ENCODE peak calls at places on chromosome 5, in four cellular contexts. V is omental fat pad, I is brain microvascular endothelial cell, R is B cell. H is an unnamed sample.

GRCh38 chr5:5613261-5613990 is 190.9 kb downstream of the ICE1 start:
- DNase-seq in R (peak), I (no peak), V (no peak), H (no peak)

GRCh38 chr5:38885208-38885607 is 39.4 kb downstream of the OSMR start:
- DNase-seq in I (no peak), V (no peak), R (no peak), H (no peak)

GRCh38 chr5:73867344-73868335 is 241.6 kb downstream of the ARHGEF28 start:
- DNase-seq in V (no peak), I (peak), R (no peak), H (no peak)

GRCh38 chr5:74205745-74206570 is 434.6 kb downstream of the ENC1 start:
- DNase-seq in V (no peak), I (no peak), R (no peak), H (no peak)

GRCh38 chr5:74206571-74207550 is 433.7 kb downstream of the ENC1 start:
- DNase-seq in V (peak), I (peak), R (no peak), H (no peak)

GRCh38 chr5:170552486-170553122 is 48.8 kb downstream of the KCNIP1 start:
- DNase-seq in V (no peak), R (no peak), I (peak), H (no peak)

GRCh38 chr5:32264954-32265572 is 47.7 kb downstream of the MTMR12 start:
- DNase-seq in V (no peak), R (no peak), I (no peak), H (no peak)

GRCh38 chr5:179267671-179268071 is 77.6 kb downstream of the ADAMTS2 start:
- DNase-seq in V (peak), R (no peak), I (no peak), H (no peak)

GRCh38 chr5:33409435-33410146 is 31.2 kb upstream of the TARS1 start:
- DNase-seq in V (no peak), R (no peak), I (no peak), H (no peak)

GRCh38 chr5:147055304-147055826 is 176.8 kb upstream of the PPP2R2B start:
- DNase-seq in V (no peak), R (no peak), I (no peak), H (no peak)

GRCh38 chr5:85049020-85049419 is 664.3 kb upstream of the EDIL3 start:
- DNase-seq in V (no peak), R (no peak), I (peak), H (no peak)

GRCh38 chr5:113380299-113381014 is 54.3 kb downstream of the TSSK1B start:
- DNase-seq in V (no peak), I (no peak), R (no peak), H (no peak)

GRCh38 chr5:82699737-82700136 is 377.5 kb downstream of the TMEM167A start:
- DNase-seq in R (no peak), V (no peak), I (no peak), H (no peak)

GRCh38 chr5:112794410-112794809 is 56.7 kb downstream of the APC start:
- DNase-seq in R (no peak), V (no peak), I (no peak), H (no peak)

GRCh38 chr5:139177809-139178581 is 20.2 kb downstream of the SIL1 start:
- DNase-seq in R (peak), I (no peak), V (no peak), H (peak)

GRCh38 chr5:157820593-157821252 is 38.2 kb downstream of the CLINT1 start:
- DNase-seq in V (no peak), I (peak), R (peak), H (peak)

GRCh38 chr5:163434410-163434866 is 3.0 kb upstream of the CCNG1 start:
- DNase-seq in R (no peak), I (peak), V (no peak), H (no peak)

GRCh38 chr5:61732376-61732775 is 400.3 kb downstream of the ZSWIM6 start:
- DNase-seq in I (no peak), R (no peak), V (no peak), H (no peak)

GRCh38 chr5:81315336-81315735 is 13.9 kb downstream of the ZCCHC9 start:
- DNase-seq in I (peak), R (no peak), V (no peak), H (no peak)

GRCh38 chr5:75640395-75640794 is 29.1 kb downstream of the ANKDD1B start:
- DNase-seq in V (no peak), I (peak), R (no peak), H (no peak)

GRCh38 chr5:101977729-101978345 is 318.2 kb downstream of the SLCO4C1 start:
- DNase-seq in V (no peak), I (peak), R (peak), H (peak)

GRCh38 chr5:18797241-18797640 is 1163.0 kb downstream of the TAF11L14 start:
- DNase-seq in V (no peak), I (no peak), R (no peak), H (no peak)

GRCh38 chr5:109316631-109317030 is 93.1 kb downstream of the PJA2 start:
- DNase-seq in I (peak), V (no peak), R (no peak), H (no peak)

GRCh38 chr5:170501931-170502330 is 1.9 kb upstream of the KCNIP1 start:
- DNase-seq in R (no peak), V (no peak), I (no peak), H (no peak)

GRCh38 chr5:104755806-104756205 is 1193.2 kb upstream of the NUDT12 start:
- DNase-seq in I (no peak), V (no peak), R (no peak), H (no peak)

GRCh38 chr5:137561572-137561971 is 62.4 kb upstream of the SPOCK1 start:
- DNase-seq in R (no peak), I (no peak), V (no peak), H (no peak)

GRCh38 chr5:145936401-145937131 is at the start of gene SH3RF2:
- DNase-seq in I (peak), R (no peak), V (peak), H (peak)

GRCh38 chr5:102888483-102888882 is 133.4 kb downstream of the PAM start:
- DNase-seq in I (no peak), R (no peak), V (no peak), H (no peak)

GRCh38 chr5:175749591-175749990 is 91.7 kb downstream of the HRH2 start:
- DNase-seq in I (no peak), R (no peak), V (no peak), H (no peak)

GRCh38 chr5:24110019-24110615 is 534.7 kb downstream of the CDH10 start:
- DNase-seq in I (no peak), V (no peak), R (no peak), H (peak)

GRCh38 chr5:92758552-92758951 is 822.5 kb downstream of the NR2F1-AS1 start:
- DNase-seq in I (peak), R (no peak), V (no peak), H (no peak)

GRCh38 chr5:101590384-101590783 is 687.3 kb upstream of the ST8SIA4 start:
- DNase-seq in I (no peak), V (no peak), R (no peak), H (no peak)

GRCh38 chr5:176436641-176437040 is 11.5 kb upstream of the FAF2 start:
- DNase-seq in R (no peak), I (no peak), V (no peak), H (no peak)

GRCh38 chr5:106269252-106269843 is 1401.4 kb downstream of the EFNA5 start:
- DNase-seq in V (no peak), R (no peak), I (peak), H (no peak)
- TF ChIP-seq CTCF in V (no peak), R (no peak), I (peak), H (peak)

DNA sequence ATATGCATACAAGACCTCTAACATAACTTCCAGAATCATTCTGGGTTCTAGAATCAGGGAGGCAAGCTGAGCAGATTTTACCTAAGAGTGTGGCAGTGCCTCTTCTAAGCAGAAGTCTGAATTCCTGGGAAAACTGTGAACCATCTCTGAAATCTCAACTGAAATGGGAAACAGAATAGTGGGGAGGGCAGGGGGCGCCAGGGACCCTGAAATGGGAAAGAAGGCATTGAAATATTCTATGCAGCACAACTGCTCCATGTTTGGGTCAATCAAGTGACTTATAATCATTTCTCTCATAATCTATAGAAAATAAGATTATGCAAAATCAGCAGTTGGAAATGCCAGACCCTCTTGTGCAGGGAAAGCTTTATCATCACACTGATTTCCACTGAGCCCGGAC is 156.1 kb downstream of the EBF1 start:
- DNase-seq in R (no peak), I (no peak), V (no peak), H (no peak)
- TF ChIP-seq CTCF in R (no peak), I (peak), V (no peak), H (no peak)

GRCh38 chr5:53114988-53115387 is 5.4 kb upstream of the MOCS2 start:
- DNase-seq in V (no peak), I (no peak), R (no peak), H (no peak)
- TF ChIP-seq CTCF in V (no peak), I (peak), R (no peak), H (no peak)

GRCh38 chr5:133968057-133968993 is at the start of gene C5orf15:
- DNase-seq in V (peak), I (peak), R (peak), H (peak)
- TF ChIP-seq CTCF in V (no peak), I (peak), R (no peak), H (no peak)

DNA sequence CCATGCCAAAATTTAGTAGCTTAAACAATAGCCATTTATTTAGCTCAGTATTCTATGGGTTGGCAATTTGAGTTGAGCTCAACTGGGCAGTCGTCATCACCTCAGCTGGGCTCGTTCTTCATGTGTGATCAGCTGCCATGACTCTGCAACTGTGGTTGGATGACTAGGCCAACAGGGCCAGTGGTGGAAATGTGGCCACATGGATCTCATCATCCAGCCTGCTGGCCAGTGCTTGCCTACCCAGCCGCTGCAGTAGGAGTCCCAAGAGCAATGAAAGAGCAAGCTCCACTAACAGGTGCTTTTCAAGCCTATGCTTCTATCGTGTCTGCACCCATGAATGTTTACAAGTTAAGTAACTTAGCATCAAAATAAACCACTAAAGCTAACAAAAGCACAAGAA is 158.0 kb downstream of the ATPSCKMT start:
- DNase-seq in V (no peak), I (no peak), R (no peak), H (no peak)
- TF ChIP-seq CTCF in V (no peak), I (no peak), R (no peak), H (no peak)

GRCh38 chr5:149828161-149829011 is 98.3 kb downstream of the PPARGC1B start:
- DNase-seq in V (peak), I (peak), R (peak), H (peak)

GRCh38 chr5:149827501-149827990 is 97.4 kb downstream of the PPARGC1B start:
- DNase-seq in I (no peak), R (no peak), V (no peak), H (no peak)

GRCh38 chr5:149831492-149831891 is 101.4 kb downstream of the PPARGC1B start:
- DNase-seq in I (peak), V (no peak), R (peak), H (peak)

GRCh38 chr5:149830579-149830978 is 100.5 kb downstream of the PPARGC1B start:
- DNase-seq in I (no peak), R (no peak), V (no peak), H (no peak)

GRCh38 chr5:149829954-149830353 is 99.8 kb downstream of the PPARGC1B start:
- DNase-seq in I (no peak), V (no peak), R (no peak), H (no peak)
- TF ChIP-seq CTCF in I (peak), V (no peak), R (peak), H (no peak)

DNA sequence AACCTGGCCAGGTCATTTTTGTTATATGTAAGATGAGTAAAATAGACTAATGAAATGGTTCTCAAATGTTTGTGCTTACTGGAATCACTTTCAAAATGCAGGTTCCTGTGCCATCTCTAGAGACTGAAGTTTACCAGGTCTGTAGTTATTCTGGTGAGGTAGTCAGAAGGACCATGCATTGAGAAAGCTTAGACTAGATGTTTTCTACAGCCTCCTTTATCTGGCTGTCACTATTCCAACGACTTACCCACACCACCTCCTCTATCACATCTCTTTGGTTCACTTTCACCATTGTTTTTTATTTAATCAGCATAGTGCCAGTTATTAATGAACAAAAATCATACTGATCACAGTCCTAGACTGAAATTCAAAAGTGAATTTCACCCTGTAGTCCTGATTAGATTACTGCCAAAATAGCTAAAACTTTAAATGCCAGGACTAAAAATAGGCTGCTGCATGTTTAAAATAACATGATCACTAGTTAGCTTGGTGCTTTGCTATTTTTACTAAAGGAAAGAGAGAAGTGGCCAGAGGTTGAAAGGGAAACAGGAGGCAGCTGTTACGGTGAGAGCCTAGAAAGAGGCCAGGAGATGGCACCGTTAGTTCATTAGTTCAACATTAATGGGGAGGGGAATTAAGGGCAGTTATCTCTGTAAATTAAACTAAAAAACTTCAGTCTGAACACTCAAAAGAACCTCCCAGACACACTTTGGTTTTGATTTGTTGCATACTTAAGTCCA is 13.9 kb upstream of the FNIP1 start:
- DNase-seq in V (no peak), I (no peak), R (peak), H (peak)
- TF ChIP-seq CTCF in V (no peak), I (peak), R (no peak), H (peak)

DNA sequence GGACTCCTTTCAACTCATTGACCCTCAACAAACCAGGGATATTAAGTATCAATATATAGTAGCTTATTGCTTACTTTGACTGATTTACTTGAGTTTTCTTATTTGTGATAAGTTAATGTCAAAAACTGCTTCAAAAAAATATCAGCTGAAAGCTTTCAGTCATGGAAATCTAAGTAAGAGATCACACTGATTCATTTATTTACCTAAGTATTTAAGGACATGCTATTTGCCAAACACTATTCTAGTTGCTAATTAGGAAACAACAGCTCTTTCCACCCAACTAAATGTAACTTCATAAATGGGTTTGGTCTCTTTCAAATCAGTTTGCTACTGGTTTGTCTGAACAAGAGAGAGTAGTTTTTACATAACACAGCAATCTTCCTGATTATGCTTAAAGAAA is 48.2 kb downstream of the CHD1 start:
- DNase-seq in I (no peak), V (no peak), R (no peak), H (no peak)
- TF ChIP-seq CTCF in I (no peak), V (no peak), R (no peak), H (no peak)

H was measured in GM13976.